ENCODE peak calls at places on chromosomes 12 and 14, in four cellular contexts. Z, Q, J and S are unnamed samples.

GRCh38 chr14:102264775-102265174 is 40.2 kb downstream of the MOK start:
- DNase-seq in Z (no peak), Q (no peak), J (no peak), S (no peak)

GRCh38 chr12:116690016-116690709 is 47.7 kb downstream of the SPRING1 start:
- DNase-seq in Q (no peak), Z (no peak), J (no peak), S (no peak)

GRCh38 chr12:121947966-121948365 is 29.6 kb downstream of the CFAP251 start:
- DNase-seq in Q (no peak), Z (no peak), J (no peak), S (no peak)

GRCh38 chr14:98940693-98941437 is 331.1 kb downstream of the BCL11B start:
- DNase-seq in Q (no peak), J (no peak), Z (no peak), S (no peak)

GRCh38 chr12:52798003-52798670 is 2.2 kb upstream of the KRT3 start:
- DNase-seq in Q (no peak), Z (no peak), J (no peak), S (peak)

GRCh38 chr12:106588771-106589170 is 6.0 kb downstream of the RFX4 start:
- DNase-seq in Z (no peak), J (no peak), Q (no peak), S (no peak)

GRCh38 chr12:91109148-91109564 is 2.1 kb downstream of the LUM start:
- DNase-seq in Z (peak), J (no peak), Q (peak), S (no peak)

GRCh38 chr14:34951286-34951685 is 31.5 kb upstream of the SRP54 start:
- DNase-seq in Q (no peak), J (peak), Z (no peak), S (no peak)

GRCh38 chr12:132600048-132601032 is 10.0 kb downstream of the LRCOL1 start:
- DNase-seq in J (no peak), Q (no peak), Z (peak), S (no peak)

GRCh38 chr14:72708708-72709475 is 185.0 kb downstream of the DPF3 start:
- DNase-seq in Q (no peak), J (no peak), Z (no peak), S (no peak)

GRCh38 chr14:101821528-101821927 is 60.0 kb downstream of the PPP2R5C start:
- DNase-seq in Z (no peak), J (no peak), Q (no peak), S (no peak)

GRCh38 chr12:93805736-93806141 is 128.6 kb downstream of the CRADD start:
- DNase-seq in J (no peak), Q (no peak), Z (no peak), S (peak)

GRCh38 chr12:94621662-94622359 is 28.5 kb downstream of the TMCC3 start:
- DNase-seq in Z (no peak), Q (no peak), J (no peak), S (peak)

GRCh38 chr12:63353559-63353958 is 202.6 kb upstream of the AVPR1A start:
- DNase-seq in Q (no peak), J (no peak), Z (no peak), S (no peak)

GRCh38 chr14:94823556-94824341 is 53.8 kb upstream of the GSC start:
- DNase-seq in Z (no peak), J (no peak), Q (no peak), S (peak)

GRCh38 chr14:38481939-38482678 is 226.2 kb upstream of the CLEC14A start:
- DNase-seq in Z (no peak), Q (no peak), J (no peak), S (no peak)

GRCh38 chr12:43109626-43110345 is 442.2 kb downstream of the ADAMTS20 start:
- DNase-seq in Q (no peak), J (no peak), Z (no peak), S (no peak)

GRCh38 chr12:47636908-47637780 is 68.7 kb downstream of the RPAP3 start:
- DNase-seq in Z (no peak), Q (no peak), J (no peak), S (no peak)
- TF ChIP-seq CTCF in Z (peak), Q (peak), J (peak), S (peak)

GRCh38 chr14:59422069-59422881 is 42.9 kb downstream of the GPR135 start:
- DNase-seq in Z (no peak), Q (no peak), J (no peak), S (no peak)
- TF ChIP-seq CTCF in Z (no peak), Q (peak), J (peak), S (peak)

DNA sequence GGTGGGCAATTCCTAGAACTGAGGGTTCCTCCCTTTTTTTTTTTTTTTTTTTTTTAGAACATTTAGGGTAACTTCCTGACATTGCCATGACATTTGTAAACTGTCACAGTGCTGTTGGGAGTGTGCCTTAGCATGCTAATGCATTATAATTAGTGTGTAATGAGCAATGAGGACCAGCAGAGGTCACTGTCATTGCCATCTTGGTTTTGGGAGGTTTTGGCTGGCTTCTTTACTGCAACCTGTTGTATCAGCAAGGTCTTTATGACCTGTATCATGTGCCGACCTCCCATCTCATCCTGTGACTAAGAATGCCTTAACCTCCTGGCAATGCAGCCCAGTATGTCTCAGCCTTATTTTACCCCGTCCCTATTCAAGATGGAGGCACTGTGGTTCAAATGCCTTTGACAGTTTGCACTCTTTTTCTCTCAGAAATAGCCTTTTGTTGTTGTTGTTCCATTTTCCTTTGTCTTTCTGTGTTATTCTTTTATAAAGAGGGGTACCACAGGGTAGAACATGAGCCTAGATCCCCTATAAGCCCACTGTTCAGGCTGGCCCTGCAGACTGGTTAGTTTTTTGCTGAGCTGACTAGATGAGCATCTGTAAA is 75.6 kb upstream of the DCD start:
- DNase-seq in Z (no peak), J (no peak), Q (no peak), S (no peak)
- TF ChIP-seq CTCF in Z (peak), J (peak), Q (peak), S (peak)

GRCh38 chr14:95872777-95873176 is 3.9 kb upstream of the TUNAR start:
- DNase-seq in J (no peak), Q (no peak), Z (no peak), S (no peak)

GRCh38 chr14:95877633-95878032 is 1.0 kb downstream of the TUNAR start:
- DNase-seq in Q (no peak), Z (no peak), J (no peak), S (no peak)

GRCh38 chr14:95875831-95876768 is 532 bp upstream of the TUNAR start:
- DNase-seq in Z (peak), J (no peak), Q (no peak), S (no peak)

GRCh38 chr14:95871531-95871930 is 5.1 kb upstream of the TUNAR start:
- DNase-seq in Q (no peak), Z (no peak), J (no peak), S (no peak)

DNA sequence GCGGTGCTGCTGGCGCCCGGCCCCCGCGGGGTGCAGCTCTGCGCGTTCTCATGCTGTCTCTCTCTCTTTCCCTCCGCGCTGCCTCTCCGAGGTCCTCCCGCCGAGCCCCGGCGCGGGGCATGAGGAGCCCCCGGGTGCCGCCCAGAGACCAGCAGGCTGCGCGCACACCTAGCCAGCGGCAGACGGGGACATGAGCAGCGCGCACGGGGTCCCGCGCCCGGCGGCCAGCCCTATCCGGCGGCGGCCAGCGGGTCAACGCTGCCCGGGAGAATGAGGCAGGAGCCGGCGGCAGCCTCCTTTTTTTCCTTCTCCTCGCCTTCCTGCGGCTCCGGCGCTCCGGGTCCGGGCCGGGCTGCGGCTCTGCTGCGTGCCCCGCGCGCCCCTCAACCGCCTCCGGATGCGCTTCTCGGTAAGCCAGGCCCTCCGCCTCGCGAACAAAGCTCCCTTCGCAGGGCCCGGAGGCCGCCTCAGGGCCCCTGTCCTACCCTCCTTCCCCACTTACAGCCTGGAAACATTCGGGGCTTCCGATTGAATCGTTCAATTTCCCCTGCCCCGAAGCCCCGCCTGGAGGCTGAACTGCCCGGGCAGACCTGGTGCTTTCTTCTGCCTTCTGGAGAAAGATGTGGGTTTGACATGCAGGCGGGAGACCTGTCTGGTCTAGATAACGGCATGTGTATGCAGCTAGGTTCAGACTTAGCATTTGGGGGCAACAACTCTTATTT is at the start of gene TUNAR:
- DNase-seq in J (no peak), Q (no peak), Z (peak), S (no peak)
- TF ChIP-seq CTCF in J (no peak), Q (no peak), Z (peak), S (no peak)

DNA sequence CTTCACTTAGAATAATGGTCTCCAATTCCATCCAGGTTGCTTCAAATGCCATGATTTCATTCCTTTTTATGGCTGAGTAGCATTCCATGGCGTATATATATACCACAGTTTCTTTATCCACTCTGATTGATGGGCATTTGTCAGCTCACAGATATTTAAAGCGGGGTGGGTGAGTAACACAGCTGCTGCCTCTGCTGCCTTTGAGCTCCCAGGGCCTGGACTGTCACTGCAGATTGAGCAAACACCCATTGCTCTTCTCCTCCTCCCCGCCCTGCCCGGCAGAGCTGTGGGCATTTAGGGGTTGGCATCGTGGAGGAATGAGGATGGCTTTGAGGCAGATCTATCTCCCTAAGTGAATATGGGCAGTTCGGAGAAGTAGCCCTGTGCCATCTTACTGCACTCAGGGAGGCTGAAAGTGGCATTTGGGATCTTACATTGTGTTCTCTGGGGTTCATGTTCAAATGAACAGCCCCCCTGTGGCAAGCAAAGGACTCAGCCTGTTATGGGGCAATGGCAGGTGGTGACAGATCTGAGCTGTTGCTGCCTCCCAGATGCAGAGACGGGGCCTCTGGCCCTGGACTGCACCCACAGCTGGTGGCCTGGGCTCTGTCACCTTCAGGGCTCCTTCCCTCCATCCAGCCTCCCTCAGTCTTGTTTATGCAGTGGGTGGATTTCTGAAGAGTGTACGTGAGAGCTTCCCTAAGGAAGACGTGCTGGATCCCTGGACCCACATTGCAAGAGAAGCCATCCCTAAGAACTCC is 4.9 kb downstream of the RFLNA start:
- DNase-seq in J (no peak), Q (no peak), Z (no peak), S (no peak)
- TF ChIP-seq CTCF in J (no peak), Q (no peak), Z (no peak), S (no peak)

GRCh38 chr14:92690171-92691011 is 58.0 kb downstream of the LGMN start:
- DNase-seq in Z (peak), Q (no peak), J (no peak), S (no peak)
- TF ChIP-seq CTCF in Z (peak), Q (peak), J (peak), S (peak)

GRCh38 chr12:400828-401227 is 616 bp upstream of the CCDC77 start:
- DNase-seq in Q (no peak), Z (no peak), J (no peak), S (no peak)

GRCh38 chr12:401235-402126 is at the start of gene CCDC77:
- DNase-seq in Q (peak), Z (peak), J (peak), S (peak)

GRCh38 chr12:402127-402456 is 648 bp downstream of the CCDC77 start:
- DNase-seq in Q (no peak), Z (no peak), J (no peak), S (no peak)
- TF ChIP-seq CTCF in Q (no peak), Z (peak), J (peak), S (peak)

GRCh38 chr12:30989754-30990153 is 63.2 kb downstream of the TSPAN11 start:
- DNase-seq in Q (no peak), Z (no peak), J (no peak), S (no peak)
- TF ChIP-seq CTCF in Q (no peak), Z (peak), J (peak), S (peak)